ENCODE peak calls at places on chromosomes 4 and X, in six cellular contexts. C, E, K, Z, F and X are unnamed samples.

GRCh38 chrX:10608099-10608498 is 12.3 kb downstream of the MID1 start:
- DNase-seq in C (no peak), E (no peak), K (peak), Z (no peak), F (no peak), X (no peak)

GRCh38 chr4:17494258-17494657 is 17.6 kb downstream of the QDPR start:
- DNase-seq in C (no peak), E (no peak), K (peak), Z (no peak), F (peak), X (no peak)

GRCh38 chrX:31178064-31178768 is 106.4 kb upstream of the FTHL17 start:
- DNase-seq in C (no peak), E (no peak), K (no peak), Z (no peak), F (no peak), X (no peak)

GRCh38 chrX:154541896-154542722 is 4.5 kb downstream of the G6PD start:
- DNase-seq in C (peak), E (no peak), K (peak), Z (no peak), F (peak), X (no peak)

GRCh38 chr4:122744229-122744628 is 11.7 kb downstream of the BBS12 start:
- DNase-seq in C (no peak), E (no peak), K (peak), Z (no peak), F (no peak), X (no peak)

GRCh38 chr4:17029964-17030363 is 131.5 kb upstream of the LDB2 start:
- DNase-seq in C (no peak), E (no peak), K (no peak), Z (no peak), F (no peak), X (no peak)

GRCh38 chrX:153336128-153336894 is 2.4 kb downstream of the ZNF275 start:
- DNase-seq in C (no peak), E (no peak), K (no peak), Z (no peak), F (no peak), X (no peak)

GRCh38 chr4:93764647-93765246 is 63.8 kb upstream of the ATOH1 start:
- DNase-seq in C (no peak), E (peak), K (peak), Z (no peak), F (no peak), X (peak)

GRCh38 chr4:99438578-99438875 is 3.4 kb upstream of the ADH7 start:
- DNase-seq in C (no peak), E (no peak), K (no peak), Z (no peak), F (no peak), X (no peak)

GRCh38 chr4:60562353-60562752 is 637.8 kb upstream of the ADGRL3 start:
- DNase-seq in C (no peak), E (peak), K (no peak), Z (no peak), F (no peak), X (no peak)

GRCh38 chr4:106264331-106264728 is 51.7 kb downstream of the TBCK start:
- DNase-seq in C (no peak), E (no peak), K (no peak), Z (no peak), F (no peak), X (no peak)